ENCODE peak calls at places on chromosomes 1 and 21, in nine cellular contexts. O is lower leg skin; F is endodermal cell; S is fibroblast of pulmonary artery; L is Peyer's patch; G is cardiac muscle cell; N is effector memory CD4-positive, alpha-beta T cell; Z is PC-3; R is colonic mucosa. C is an unnamed sample.

GRCh38 chr1:211497489-211498045 is 5.6 kb upstream of the RD3 start:
- DNase-seq in N (no peak), G (no peak), R (no peak), Z (peak; percentile 44), O (no peak), S (no peak), F (no peak), L (no peak), C (no peak)

GRCh38 chr1:16922466-16922865 is 735 bp downstream of the CROCC start:
- DNase-seq in R (no peak), F (peak; percentile 41), N (no peak), O (no peak), L (no peak), G (no peak), S (no peak), Z (no peak), C (no peak)

GRCh38 chr1:3222042-3222692 is 153.2 kb downstream of the PRDM16 start:
- DNase-seq in G (peak; percentile 57), O (no peak), N (no peak), Z (no peak), R (peak; percentile 77), S (no peak), F (peak; percentile 71), L (peak; percentile 63), C (no peak)

GRCh38 chr21:23890652-23891051 is 1716.6 kb downstream of the MRPL39 start:
- DNase-seq in S (no peak), L (no peak), G (no peak), Z (no peak), O (no peak), R (no peak), N (no peak), F (no peak), C (no peak)

GRCh38 chr1:205374205-205375078 is 17.7 kb upstream of the KLHDC8A start:
- DNase-seq in N (no peak), R (no peak), O (peak; percentile 23), G (no peak), S (peak; percentile 85), Z (peak; percentile 91), L (no peak), F (peak; percentile 43), C (no peak)

GRCh38 chr1:23460519-23460918 is 23.5 kb downstream of the ASAP3 start:
- DNase-seq in G (no peak), L (no peak), R (no peak), F (no peak), O (no peak), N (no peak), S (no peak), Z (peak; percentile 71), C (no peak)

GRCh38 chr1:218472885-218473284 is 127.7 kb downstream of the TGFB2 start:
- DNase-seq in N (no peak), L (no peak), R (no peak), Z (no peak), G (no peak), F (no peak), O (no peak), S (no peak), C (no peak)

GRCh38 chr1:205298191-205298994 is 23.2 kb downstream of the NUAK2 start:
- DNase-seq in S (peak; percentile 97), Z (peak; percentile 97), F (peak; percentile 94), N (no peak), O (no peak), L (no peak), G (no peak), R (no peak), C (no peak)

GRCh38 chr1:100767176-100767876 is 47.8 kb downstream of the VCAM1 start:
- DNase-seq in L (no peak), S (no peak), Z (peak; percentile 52), G (no peak), N (no peak), O (no peak), F (no peak), R (no peak), C (no peak)

GRCh38 chr1:3259020-3259419 is 190.0 kb downstream of the PRDM16 start:
- DNase-seq in G (no peak), F (no peak), O (no peak), N (no peak), Z (no peak), L (no peak), R (no peak), S (no peak), C (no peak)

GRCh38 chr1:232893481-232894313 is 56.7 kb upstream of the NTPCR start:
- DNase-seq in L (no peak), N (no peak), F (no peak), G (no peak), O (no peak), Z (no peak), S (no peak), R (no peak), C (no peak)

GRCh38 chr1:155651861-155652661 is 36.5 kb downstream of the YY1AP1 start:
- DNase-seq in N (no peak), L (no peak), Z (peak; percentile 78), R (no peak), F (no peak), G (no peak), O (no peak), S (no peak), C (no peak)

GRCh38 chr1:221718391-221719277 is 23.3 kb downstream of the DUSP10 start:
- DNase-seq in N (no peak), O (no peak), F (no peak), S (peak; percentile 73), R (no peak), L (no peak), Z (peak; percentile 81), G (no peak), C (no peak)

GRCh38 chr1:39788758-39789570 is at the start of gene BMP8B:
- DNase-seq in O (no peak), S (no peak), L (peak; percentile 81), G (peak; percentile 41), N (peak; percentile 27), F (peak; percentile 85), Z (peak; percentile 75), R (peak; percentile 78), C (no peak)

GRCh38 chr21:37266515-37267221 is 466 bp downstream of the VPS26C start:
- DNase-seq in L (no peak), R (no peak), G (peak; percentile 64), O (no peak), S (peak; percentile 39), F (no peak), Z (peak; percentile 78), N (no peak), C (no peak)

GRCh38 chr1:102798718-102799117 is 309.6 kb downstream of the COL11A1 start:
- DNase-seq in L (no peak), Z (no peak), N (no peak), O (no peak), S (no peak), G (no peak), F (no peak), R (no peak), C (no peak)
- H3K4me3 ChIP-seq in L (no peak overlapping the region), Z (no peak overlapping the region), N (no peak overlapping the region), O (no peak overlapping the region), S (no peak overlapping the region), G (no peak overlapping the region), F (no peak overlapping the region), R (no peak overlapping the region), C (no peak overlapping the region)

GRCh38 chr1:37926061-37926924 is 20.6 kb downstream of the INPP5B start:
- DNase-seq in O (no peak), L (no peak), G (no peak), N (no peak), F (no peak), Z (no peak), S (no peak), R (no peak), C (no peak)
- H3K4me3 ChIP-seq in O (no peak overlapping the region), L (no peak overlapping the region), G (no peak overlapping the region), N (peak overlapping the region; percentile 11), F (no peak overlapping the region), Z (no peak overlapping the region), S (no peak overlapping the region), R (no peak overlapping the region), C (no peak overlapping the region)

DNA sequence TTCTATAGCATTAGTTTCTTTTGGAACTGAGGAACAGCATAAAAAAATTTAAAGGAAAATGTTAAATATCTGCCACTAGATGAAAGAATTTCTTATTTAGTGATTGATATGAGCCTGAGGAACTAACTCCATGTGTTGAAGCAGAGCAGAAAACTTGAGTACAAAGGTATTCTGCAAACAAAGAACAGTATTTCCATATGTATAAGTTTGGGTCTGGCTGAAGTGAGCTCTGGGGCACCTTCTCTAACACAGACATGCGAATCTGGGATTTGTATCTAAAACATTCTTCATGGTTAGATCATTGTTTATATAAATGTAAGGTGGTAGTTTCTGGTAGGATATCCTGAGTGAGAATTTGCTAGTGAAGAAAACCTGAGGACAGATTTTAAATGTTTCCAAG is 123.2 kb downstream of the TYW3 start:
- DNase-seq in G (no peak), Z (no peak), L (no peak), O (no peak), F (no peak), N (no peak), R (no peak), S (no peak), C (no peak)
- H3K4me3 ChIP-seq in G (no peak overlapping the region), Z (no peak overlapping the region), L (no peak overlapping the region), O (no peak overlapping the region), F (no peak overlapping the region), N (no peak overlapping the region), R (no peak overlapping the region), S (no peak overlapping the region), C (no peak overlapping the region)

GRCh38 chr21:45984584-45985095 is 3.1 kb downstream of the COL6A1 start:
- DNase-seq in N (no peak), R (no peak), G (no peak), L (no peak), S (no peak), F (no peak), O (no peak), Z (no peak), C (no peak)

GRCh38 chr21:45985471-45986315 is 4.1 kb downstream of the COL6A1 start:
- DNase-seq in L (no peak), O (peak; percentile 84), R (no peak), Z (no peak), F (no peak), S (no peak), G (no peak), N (no peak), C (no peak)

GRCh38 chr21:45987121-45987711 is 5.6 kb downstream of the COL6A1 start:
- DNase-seq in L (no peak), N (no peak), O (peak; percentile 82), R (no peak), G (no peak), F (no peak), Z (no peak), S (no peak), C (no peak)

GRCh38 chr21:45988366-45989347 is 7.1 kb downstream of the COL6A1 start:
- DNase-seq in G (no peak), Z (no peak), L (peak; percentile 42), R (no peak), O (peak; percentile 75), F (no peak), N (no peak), S (no peak), C (no peak)

DNA sequence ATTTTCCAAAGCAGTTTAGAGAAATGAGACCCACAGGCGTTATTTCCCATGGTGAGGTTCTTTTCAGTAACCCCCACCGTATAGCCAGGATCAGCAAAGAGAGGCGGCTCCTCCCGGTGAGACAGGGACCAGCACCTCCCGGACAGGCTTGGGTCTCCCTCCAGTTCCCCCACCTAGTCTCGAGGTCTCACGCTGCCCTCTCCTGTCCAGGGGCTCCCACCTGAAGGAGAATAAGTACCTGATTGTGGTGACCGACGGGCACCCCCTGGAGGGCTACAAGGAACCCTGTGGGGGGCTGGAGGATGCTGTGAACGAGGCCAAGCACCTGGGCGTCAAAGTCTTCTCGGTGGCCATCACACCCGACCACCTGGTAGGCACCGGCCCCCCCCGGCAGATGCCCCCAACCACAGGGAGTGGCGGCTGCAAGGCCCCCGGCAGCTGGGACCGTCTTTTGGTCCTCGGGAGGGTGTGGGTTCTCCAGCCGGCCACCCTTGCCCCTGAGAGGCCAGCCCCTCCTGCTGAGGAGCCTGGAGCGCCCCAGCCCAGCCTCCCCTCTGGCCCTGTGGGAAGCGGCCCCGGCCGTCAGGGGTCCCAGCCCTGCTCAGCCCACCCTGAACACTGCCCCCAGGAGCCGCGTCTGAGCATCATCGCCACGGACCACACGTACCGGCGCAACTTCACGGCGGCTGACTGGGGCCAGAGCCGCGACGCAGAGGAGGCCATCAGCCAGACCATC is 4.9 kb downstream of the COL6A1 start:
- DNase-seq in G (no peak), O (peak; percentile 83), L (no peak), F (no peak), S (no peak), N (no peak), R (no peak), Z (no peak), C (no peak)
- H3K4me3 ChIP-seq in G (no peak overlapping the region), O (no peak overlapping the region), L (no peak overlapping the region), F (no peak overlapping the region), S (no peak overlapping the region), N (no peak overlapping the region), R (no peak overlapping the region), Z (no peak overlapping the region), C (no peak overlapping the region)